ENCODE peak calls at places on chromosomes 16 and 17, in four cellular contexts. One of them, this sample, is unnamed.

GRCh38 chr17:3557768-3558583 is at the start of gene TRPV3:
- DNase-seq in SK-N-SH: no peak
- DNase-seq in IMR-90: no peak
- DNase-seq in A549: no peak
- DNase-seq in this sample: no peak

GRCh38 chr16:77949445-77949844 is 72.9 kb upstream of the CLEC3A start:
- DNase-seq in A549: no peak
- DNase-seq in IMR-90: no peak
- DNase-seq in SK-N-SH: no peak
- DNase-seq in this sample: no peak

GRCh38 chr17:82528484-82529265 is 9.1 kb downstream of the FOXK2 start:
- DNase-seq in IMR-90: peak; percentile 24
- DNase-seq in A549: peak; percentile 82
- DNase-seq in SK-N-SH: peak; percentile 88
- DNase-seq in this sample: no peak

GRCh38 chr17:82444941-82445521 is 5.5 kb downstream of the CYBC1 start:
- DNase-seq in A549: no peak
- DNase-seq in IMR-90: no peak
- DNase-seq in SK-N-SH: peak; percentile 41
- DNase-seq in this sample: no peak

GRCh38 chr16:47970291-47970931 is 185.4 kb downstream of the ABCC12 start:
- DNase-seq in IMR-90: peak; percentile 47
- DNase-seq in A549: peak; percentile 11
- DNase-seq in SK-N-SH: no peak
- DNase-seq in this sample: no peak

GRCh38 chr16:4664538-4665418 is 28.6 kb upstream of the NUDT16L1 start:
- DNase-seq in IMR-90: no peak
- DNase-seq in SK-N-SH: no peak
- DNase-seq in A549: no peak
- DNase-seq in this sample: no peak

GRCh38 chr17:72422505-72423285 is 301.9 kb downstream of the SOX9 start:
- DNase-seq in IMR-90: peak; percentile 92
- DNase-seq in SK-N-SH: peak; percentile 71
- DNase-seq in A549: peak; percentile 97
- DNase-seq in this sample: no peak

GRCh38 chr16:86519649-86520316 is 9.5 kb downstream of the FOXF1 start:
- DNase-seq in SK-N-SH: peak; percentile 82
- DNase-seq in A549: peak; percentile 77
- DNase-seq in IMR-90: peak; percentile 77
- DNase-seq in this sample: no peak

GRCh38 chr16:72995151-72995881 is 52.6 kb downstream of the ZFHX3 start:
- DNase-seq in A549: peak; percentile 56
- DNase-seq in SK-N-SH: peak; percentile 34
- DNase-seq in IMR-90: no peak
- DNase-seq in this sample: peak; percentile 23

GRCh38 chr17:17805575-17805974 is 31.2 kb downstream of the SREBF1 start:
- DNase-seq in A549: no peak
- DNase-seq in IMR-90: no peak
- DNase-seq in SK-N-SH: no peak
- DNase-seq in this sample: no peak

GRCh38 chr17:7260601-7261376 is 1.5 kb downstream of the CLDN7 start:
- DNase-seq in IMR-90: no peak
- DNase-seq in A549: no peak
- DNase-seq in SK-N-SH: no peak
- DNase-seq in this sample: peak; percentile 86

GRCh38 chr16:9393601-9394000 is 302.2 kb downstream of the HAPSTR1 start:
- DNase-seq in A549: no peak
- DNase-seq in IMR-90: no peak
- DNase-seq in SK-N-SH: no peak
- DNase-seq in this sample: no peak

GRCh38 chr16:79659352-79659751 is 58.8 kb upstream of the MAF start:
- DNase-seq in SK-N-SH: no peak
- DNase-seq in IMR-90: no peak
- DNase-seq in A549: no peak
- DNase-seq in this sample: no peak

GRCh38 chr16:84660973-84661372 is 12.7 kb downstream of the KLHL36 start:
- DNase-seq in IMR-90: no peak
- DNase-seq in SK-N-SH: no peak
- DNase-seq in A549: no peak
- DNase-seq in this sample: no peak

GRCh38 chr17:55432358-55433028 is 10.9 kb upstream of the MMD start:
- DNase-seq in A549: no peak
- DNase-seq in SK-N-SH: no peak
- DNase-seq in IMR-90: no peak
- DNase-seq in this sample: no peak

GRCh38 chr17:16106161-16106891 is 106.7 kb downstream of the TTC19 start:
- DNase-seq in SK-N-SH: no peak
- DNase-seq in IMR-90: peak; percentile 79
- DNase-seq in A549: no peak
- DNase-seq in this sample: no peak

GRCh38 chr17:80948091-80948960 is 43.3 kb upstream of the CHMP6 start:
- DNase-seq in SK-N-SH: peak; percentile 27
- DNase-seq in IMR-90: no peak
- DNase-seq in A549: no peak
- DNase-seq in this sample: no peak

GRCh38 chr16:11129378-11129781 is 126.6 kb downstream of the SOCS1 start:
- DNase-seq in SK-N-SH: peak; percentile 78
- DNase-seq in A549: no peak
- DNase-seq in IMR-90: no peak
- DNase-seq in this sample: no peak

GRCh38 chr17:27494192-27495091 is 38.2 kb downstream of the KSR1 start:
- DNase-seq in A549: peak; percentile 71
- DNase-seq in SK-N-SH: no peak
- DNase-seq in IMR-90: peak; percentile 42
- DNase-seq in this sample: no peak

GRCh38 chr16:67822511-67822910 is 15.8 kb downstream of the TSNAXIP1 start:
- DNase-seq in IMR-90: peak; percentile 60
- DNase-seq in A549: no peak
- DNase-seq in SK-N-SH: no peak
- DNase-seq in this sample: no peak

GRCh38 chr17:61574542-61575351 is 16.3 kb downstream of the NACA2 start:
- DNase-seq in IMR-90: peak; percentile 65
- DNase-seq in A549: peak; percentile 80
- DNase-seq in SK-N-SH: peak; percentile 76
- DNase-seq in this sample: no peak
- TF ChIP-seq RAD21 in IMR-90: peak; percentile 50
- TF ChIP-seq RAD21 in A549: peak; percentile 98
- TF ChIP-seq RAD21 in SK-N-SH: peak; percentile 97
- TF ChIP-seq RAD21 in this sample: peak; percentile 73

DNA sequence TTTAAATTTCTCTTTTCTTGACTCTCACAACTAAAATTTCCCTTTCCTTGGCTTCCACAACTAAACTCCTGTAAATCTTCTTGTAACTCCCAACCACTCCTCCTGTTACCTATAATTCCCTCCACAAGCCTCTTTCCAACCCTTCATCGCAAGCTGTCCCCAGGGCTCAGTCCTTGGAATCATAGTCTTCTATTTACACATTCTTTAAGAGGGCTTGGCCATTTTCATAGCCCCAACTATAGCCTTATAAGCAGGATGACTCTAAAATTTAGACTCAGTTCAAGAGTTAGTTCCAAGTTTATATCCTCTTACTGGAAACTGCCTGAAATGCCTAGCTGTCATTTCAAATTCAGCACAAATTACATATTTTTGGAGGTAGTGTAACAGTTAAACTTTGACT is 23.9 kb downstream of the GLG1 start:
- DNase-seq in A549: no peak
- DNase-seq in IMR-90: no peak
- DNase-seq in SK-N-SH: no peak
- DNase-seq in this sample: no peak
- TF ChIP-seq RAD21 in A549: no peak
- TF ChIP-seq RAD21 in IMR-90: no peak
- TF ChIP-seq RAD21 in SK-N-SH: no peak
- TF ChIP-seq RAD21 in this sample: no peak

GRCh38 chr16:1151424-1152122 is 1.3 kb upstream of the CACNA1H start:
- DNase-seq in IMR-90: no peak
- DNase-seq in SK-N-SH: no peak
- DNase-seq in A549: no peak
- DNase-seq in this sample: no peak

GRCh38 chr16:1152651-1153259 is at the start of gene CACNA1H:
- DNase-seq in A549: peak; percentile 58
- DNase-seq in IMR-90: no peak
- DNase-seq in SK-N-SH: peak; percentile 86
- DNase-seq in this sample: peak; percentile 81

GRCh38 chr16:1150511-1150982 is 2.4 kb upstream of the CACNA1H start:
- DNase-seq in SK-N-SH: no peak
- DNase-seq in A549: peak; percentile 84
- DNase-seq in IMR-90: peak; percentile 47
- DNase-seq in this sample: no peak

GRCh38 chr16:1153480-1154160 is 714 bp downstream of the CACNA1H start:
- DNase-seq in A549: peak; percentile 36
- DNase-seq in IMR-90: no peak
- DNase-seq in SK-N-SH: no peak
- DNase-seq in this sample: no peak

DNA sequence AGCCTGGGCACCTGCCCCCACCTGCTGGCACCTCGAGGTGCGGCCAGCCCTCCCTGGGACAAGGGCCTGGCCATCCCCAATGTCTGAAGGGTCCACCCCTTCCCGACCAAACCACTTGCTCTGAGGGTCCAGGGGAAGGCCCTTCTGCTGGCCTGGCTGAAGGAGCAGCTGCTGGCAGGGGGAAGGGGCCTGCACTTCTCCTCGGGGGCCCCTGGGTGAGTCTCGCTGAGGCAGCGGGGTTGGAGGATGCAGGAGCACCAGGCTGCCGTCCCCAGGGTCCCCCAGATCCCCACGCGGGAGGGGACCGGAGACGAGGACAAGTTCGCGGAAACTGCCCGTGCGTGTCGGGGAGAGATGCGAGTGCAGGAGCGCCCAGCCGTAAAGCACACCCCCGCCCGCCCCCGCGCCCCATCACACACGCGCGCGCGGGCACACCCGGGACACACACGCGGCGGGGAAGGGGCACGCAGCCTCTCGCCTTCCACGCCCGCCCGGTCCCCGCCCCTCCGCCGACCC is 725 bp upstream of the CACNA1H start:
- DNase-seq in A549: peak; percentile 24
- DNase-seq in IMR-90: no peak
- DNase-seq in SK-N-SH: no peak
- DNase-seq in this sample: peak; percentile 69
- TF ChIP-seq RAD21 in A549: no peak
- TF ChIP-seq RAD21 in IMR-90: no peak
- TF ChIP-seq RAD21 in SK-N-SH: no peak
- TF ChIP-seq RAD21 in this sample: no peak

GRCh38 chr17:50139950-50140885 is 10.3 kb upstream of the SAMD14 start:
- DNase-seq in IMR-90: peak; percentile 73
- DNase-seq in A549: peak; percentile 89
- DNase-seq in SK-N-SH: peak; percentile 98
- DNase-seq in this sample: peak; percentile 96
- TF ChIP-seq RAD21 in IMR-90: peak; percentile 82
- TF ChIP-seq RAD21 in A549: peak; percentile 62
- TF ChIP-seq RAD21 in SK-N-SH: peak; percentile 82
- TF ChIP-seq RAD21 in this sample: peak; percentile 68

This sample was measured in H1.